ENCODE peak calls at places on chromosomes 5 and 9, in seven cellular contexts. N, G, X, K, T, S and R are unnamed samples.

GRCh38 chr5:143635888-143636287 is 176.1 kb upstream of the HMHB1 start:
- DNase-seq in X (no peak), G (peak), T (no peak), S (no peak), K (no peak), N (no peak), R (no peak)

GRCh38 chr5:134851307-134851923 is 5.6 kb downstream of the C5orf24 start:
- DNase-seq in N (peak), X (no peak), K (no peak), T (no peak), S (no peak), G (peak), R (peak)

GRCh38 chr5:107251151-107251550 is 419.6 kb downstream of the EFNA5 start:
- DNase-seq in S (no peak), T (no peak), G (no peak), K (no peak), N (no peak), X (no peak), R (no peak)

GRCh38 chr5:99004960-99005359 is 76.2 kb upstream of the CHD1 start:
- DNase-seq in S (no peak), N (no peak), K (no peak), X (no peak), G (no peak), T (peak), R (peak)

GRCh38 chr5:122896598-122897282 is 51.3 kb downstream of the SNX24 start:
- DNase-seq in X (no peak), N (no peak), G (peak), K (peak), T (no peak), S (peak), R (peak)

GRCh38 chr5:76393035-76393680 is 9.9 kb upstream of the IQGAP2 start:
- DNase-seq in T (peak), X (no peak), S (no peak), G (no peak), N (no peak), K (no peak), R (no peak)

GRCh38 chr9:131739192-131739961 is 499 bp downstream of the RAPGEF1 start:
- DNase-seq in N (no peak), T (no peak), X (no peak), S (peak), G (no peak), K (peak), R (no peak)

GRCh38 chr5:167587768-167588167 is 703.7 kb upstream of the WWC1 start:
- DNase-seq in N (no peak), T (no peak), S (peak), X (no peak), K (no peak), G (no peak), R (peak)

GRCh38 chr5:120546922-120547321 is 82.8 kb downstream of the PRR16 start:
- DNase-seq in G (no peak), N (no peak), K (no peak), S (no peak), X (no peak), T (no peak), R (no peak)

GRCh38 chr5:111507276-111507675 is 5.1 kb downstream of the STARD4 start:
- DNase-seq in T (no peak), X (no peak), N (no peak), S (no peak), G (no peak), K (no peak), R (no peak)

GRCh38 chr5:174356536-174356935 is 311.0 kb downstream of the NSG2 start:
- DNase-seq in S (no peak), X (no peak), K (no peak), N (no peak), G (no peak), T (no peak), R (no peak)

GRCh38 chr9:19976226-19976625 is 187.4 kb upstream of the SLC24A2 start:
- DNase-seq in X (no peak), G (no peak), N (peak), S (no peak), T (no peak), K (no peak), R (no peak)

GRCh38 chr5:93578813-93579560 is 2.0 kb downstream of the NR2F1-AS1 start:
- DNase-seq in K (no peak), T (no peak), X (no peak), G (peak), N (no peak), S (no peak), R (no peak)

GRCh38 chr9:123482295-123482970 is 126.4 kb downstream of the CRB2 start:
- DNase-seq in X (no peak), T (no peak), G (no peak), N (no peak), K (no peak), S (no peak), R (no peak)

GRCh38 chr5:137890850-137891249 is 1.6 kb downstream of the PKD2L2 start:
- DNase-seq in X (no peak), T (no peak), S (peak), N (no peak), K (no peak), G (no peak), R (no peak)

GRCh38 chr9:37005517-37006140 is 28.4 kb downstream of the PAX5 start:
- DNase-seq in X (no peak), K (no peak), G (no peak), S (no peak), N (no peak), T (no peak), R (no peak)

GRCh38 chr5:14753947-14754346 is 89.4 kb downstream of the OTULIN start:
- DNase-seq in S (no peak), T (no peak), N (no peak), K (no peak), X (no peak), G (no peak), R (no peak)

GRCh38 chr9:3968891-3969290 is 331.0 kb downstream of the GLIS3 start:
- DNase-seq in X (no peak), G (peak), T (no peak), S (no peak), N (peak), K (no peak), R (no peak)

GRCh38 chr5:172775326-172776234 is 4.6 kb upstream of the DUSP1 start:
- DNase-seq in K (no peak), G (peak), N (no peak), S (peak), X (no peak), T (no peak), R (peak)

GRCh38 chr5:145764325-145764724 is 70.8 kb downstream of the PRELID2 start:
- DNase-seq in K (no peak), G (no peak), S (no peak), X (no peak), N (no peak), T (no peak), R (no peak)

GRCh38 chr9:69811329-69811989 is 9.2 kb upstream of the CFAP95 start:
- DNase-seq in X (no peak), T (no peak), K (no peak), S (no peak), N (no peak), G (no peak), R (no peak)

GRCh38 chr9:35842795-35843194 is 13.8 kb downstream of the TMEM8B start:
- DNase-seq in K (peak), T (no peak), G (no peak), X (no peak), N (no peak), S (no peak), R (no peak)

GRCh38 chr9:36835271-36835996 is 198.6 kb downstream of the PAX5 start:
- DNase-seq in N (no peak), K (no peak), S (no peak), X (no peak), G (no peak), T (no peak), R (no peak)

GRCh38 chr5:39547548-39548154 is 122.9 kb upstream of the DAB2 start:
- DNase-seq in T (no peak), G (peak), K (peak), X (no peak), S (peak), N (no peak), R (peak)

DNA sequence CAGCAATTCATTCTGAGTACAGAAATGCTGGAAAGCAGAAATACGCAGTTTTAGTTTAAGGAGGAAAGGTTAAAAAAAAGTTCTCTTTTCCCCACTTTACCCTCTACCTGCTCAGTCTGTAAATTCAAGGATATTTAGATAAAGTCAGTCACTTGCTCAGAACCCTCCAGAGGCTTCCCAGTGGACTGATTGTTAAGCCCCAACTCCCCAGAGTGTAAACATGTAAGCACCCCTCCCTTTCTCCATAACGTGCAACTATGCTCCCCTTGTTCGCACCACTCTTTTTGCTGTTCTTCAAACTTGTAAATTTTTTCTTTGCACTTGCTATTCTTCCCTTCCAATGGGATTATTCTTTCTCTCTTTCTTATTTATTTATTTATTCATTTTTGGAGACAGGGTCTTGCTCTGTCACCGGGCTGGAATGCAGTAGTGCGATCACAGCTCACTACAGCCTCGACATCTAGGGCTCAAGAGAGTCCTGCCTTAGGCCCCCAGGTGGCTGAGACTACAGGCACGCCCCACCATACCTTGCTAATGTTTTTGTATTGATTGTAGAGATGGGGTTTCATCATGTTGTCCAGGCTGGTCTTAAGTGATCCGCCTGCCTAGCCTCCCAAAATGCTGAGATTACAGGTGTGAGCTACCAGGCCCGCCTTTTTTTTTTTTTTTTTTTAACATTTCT is 32.5 kb upstream of the ERBIN start:
- DNase-seq in S (no peak), X (no peak), G (no peak), K (no peak), T (no peak), N (no peak), R (no peak)
- TF ChIP-seq CTCF in S (no peak), X (no peak), G (no peak), K (no peak), T (no peak), N (no peak), R (no peak)

DNA sequence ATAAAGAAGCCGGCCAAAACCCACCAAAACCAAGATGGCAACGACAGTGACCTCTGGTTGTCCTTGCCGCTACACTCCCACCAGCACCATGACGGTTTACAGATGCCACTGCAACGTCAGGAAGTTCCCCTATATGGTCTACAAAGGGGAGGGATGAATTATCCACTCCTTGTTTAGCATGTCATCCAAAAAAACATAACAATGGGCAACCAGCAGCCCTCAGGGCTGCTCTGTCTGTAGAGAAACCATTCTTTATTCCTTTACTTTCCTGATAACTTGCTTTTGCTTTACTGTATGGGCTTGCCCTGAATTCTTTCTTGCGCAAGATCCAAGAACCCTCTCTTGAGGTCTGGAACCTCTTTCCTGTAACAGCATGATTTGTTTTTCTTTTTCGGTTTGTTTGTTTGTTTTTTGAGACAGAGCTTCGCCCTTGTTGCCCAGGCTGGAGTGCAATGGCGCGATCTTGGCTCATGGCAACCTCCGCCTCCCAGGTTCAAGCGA is 2.0 kb upstream of the UAP1L1 start:
- DNase-seq in T (no peak), G (no peak), S (no peak), X (no peak), K (no peak), N (no peak), R (no peak)
- H3K27ac ChIP-seq in T (no peak), G (no peak), S (no peak), X (no peak), K (no peak), N (no peak), R (no peak)

DNA sequence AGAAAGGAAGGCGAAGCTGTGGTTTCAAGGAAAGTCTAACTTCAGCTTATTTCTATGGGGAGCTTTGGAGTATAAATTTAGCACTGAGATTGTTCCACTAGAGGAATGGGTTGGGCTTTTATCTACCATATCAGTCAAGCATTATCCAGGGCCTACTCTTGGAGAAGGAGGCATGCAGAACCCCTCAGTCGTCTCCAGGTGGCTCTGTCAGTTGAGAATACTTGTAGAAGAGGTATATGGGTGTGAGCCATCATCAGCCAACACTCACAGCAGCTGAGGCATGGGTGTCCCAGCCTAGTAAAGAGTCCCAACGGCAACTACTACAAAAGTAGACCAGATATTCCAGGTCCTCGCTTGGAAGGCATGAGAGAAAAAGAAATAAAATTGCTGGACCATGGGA is 548.5 kb upstream of the GRAMD2B start:
- DNase-seq in K (peak), T (no peak), G (no peak), N (no peak), X (no peak), S (no peak), R (no peak)
- TF ChIP-seq CTCF in K (no peak), T (no peak), G (no peak), N (no peak), X (no peak), S (no peak), R (peak)

GRCh38 chr9:120310035-120310434 is 269.9 kb downstream of the CDK5RAP2 start:
- DNase-seq in X (no peak), S (no peak), G (no peak), T (no peak), N (no peak), K (no peak), R (no peak)
- H3K27ac ChIP-seq in X (no peak), S (no peak), G (no peak), T (no peak), N (no peak), K (no peak), R (no peak)

GRCh38 chr5:488241-488640 is 36.0 kb downstream of the SLC9A3 start:
- DNase-seq in N (no peak), T (no peak), K (no peak), X (no peak), G (no peak), S (no peak), R (no peak)

GRCh38 chr5:491119-491855 is 33.0 kb downstream of the SLC9A3 start:
- DNase-seq in N (no peak), X (no peak), S (no peak), K (no peak), G (no peak), T (no peak), R (no peak)

GRCh38 chr5:488744-489688 is 35.2 kb downstream of the SLC9A3 start:
- DNase-seq in T (no peak), S (no peak), N (no peak), K (no peak), X (no peak), G (no peak), R (no peak)

GRCh38 chr5:490116-491094 is 33.8 kb downstream of the SLC9A3 start:
- DNase-seq in K (no peak), G (no peak), T (no peak), N (no peak), S (no peak), X (no peak), R (no peak)

GRCh38 chr5:489689-490080 is 34.6 kb downstream of the SLC9A3 start:
- DNase-seq in G (no peak), N (no peak), X (no peak), S (no peak), K (no peak), T (no peak), R (no peak)
- TF ChIP-seq CTCF in G (no peak), N (no peak), X (no peak), S (no peak), K (no peak), T (no peak), R (no peak)

DNA sequence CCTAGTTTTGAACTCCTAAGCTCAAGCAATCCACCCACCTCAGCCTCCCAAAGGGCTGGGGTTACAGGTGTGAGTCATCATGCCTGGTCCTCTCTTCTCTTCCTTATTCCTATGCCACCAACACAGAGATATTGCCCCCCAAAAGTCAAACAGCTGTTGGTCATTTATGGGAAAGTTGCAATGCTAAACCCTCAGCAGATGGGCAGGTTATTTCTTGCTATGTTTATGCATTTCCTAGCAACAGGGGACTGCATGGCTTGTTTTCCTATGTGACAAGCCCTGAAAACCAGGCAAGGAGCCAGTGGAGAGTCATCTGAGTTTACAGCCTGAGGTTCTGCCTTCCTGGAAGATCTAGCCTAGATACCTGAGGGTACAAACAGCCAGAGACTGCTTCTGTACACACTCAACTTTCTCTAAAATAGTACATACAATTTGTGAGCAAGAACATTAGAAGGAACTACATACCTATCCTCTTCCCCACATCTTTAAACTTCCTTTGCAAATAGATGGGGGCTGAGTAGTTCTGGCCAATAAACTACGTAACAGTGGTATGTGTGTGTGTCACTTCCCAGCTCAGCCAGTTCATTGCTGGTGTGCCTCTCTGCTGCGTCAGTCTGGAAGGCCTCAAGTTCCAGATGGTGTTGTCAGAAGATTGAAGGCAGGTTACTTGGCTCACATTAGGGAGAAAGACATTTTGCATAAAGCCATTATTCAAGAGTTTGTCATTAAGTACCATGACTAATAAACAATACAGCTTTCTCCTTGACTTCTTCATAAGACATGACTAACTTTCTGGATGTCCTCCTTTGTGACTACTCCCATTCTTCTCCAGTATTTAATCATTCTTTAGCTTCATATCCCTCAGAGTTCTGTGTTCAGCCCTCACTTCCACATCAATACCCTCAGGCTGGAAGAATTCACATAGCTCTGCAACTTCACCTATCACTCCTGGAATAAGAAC is 65.3 kb downstream of the CSNK1A1 start:
- DNase-seq in T (no peak), S (peak), G (peak), X (no peak), N (peak), K (no peak), R (peak)
- H3K27ac ChIP-seq in T (no peak), S (peak), G (peak), X (no peak), N (peak), K (no peak), R (peak)

DNA sequence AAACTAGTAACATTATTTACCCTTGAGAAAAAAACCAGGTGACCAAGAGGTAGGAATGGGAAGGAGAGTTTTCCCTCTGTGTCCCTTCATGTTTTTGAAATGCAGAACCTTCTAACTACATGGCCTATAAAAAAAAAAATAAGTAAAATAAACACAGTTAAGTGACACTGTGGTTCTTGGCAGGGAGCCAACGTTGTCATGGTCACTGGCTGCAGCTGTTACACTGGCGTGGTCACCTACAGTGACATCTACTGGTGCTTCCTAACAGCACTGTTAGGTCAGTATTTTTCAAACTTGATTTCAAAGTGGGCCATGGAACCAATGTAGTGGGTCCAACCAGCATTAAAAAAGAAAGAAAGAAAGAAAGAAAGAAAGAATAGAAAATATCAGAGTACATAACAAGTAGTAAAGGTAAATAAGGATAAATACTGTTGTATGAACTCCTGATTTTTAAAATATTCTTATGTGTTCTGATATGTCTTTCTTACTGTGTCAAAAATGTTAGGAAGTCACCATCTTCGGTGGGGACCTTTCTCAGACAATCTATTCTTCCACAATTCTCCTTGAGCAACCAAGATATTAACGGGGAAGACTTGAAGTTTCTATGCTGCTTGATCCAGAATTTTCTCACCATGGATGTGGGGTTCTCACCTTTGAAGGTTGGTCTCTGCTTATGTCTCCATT is 59.1 kb upstream of the PJA2 start:
- DNase-seq in T (peak), X (peak), N (peak), K (peak), S (peak), G (peak), R (peak)
- TF ChIP-seq CTCF in T (no peak), X (peak), N (peak), K (peak), S (peak), G (peak), R (peak)

DNA sequence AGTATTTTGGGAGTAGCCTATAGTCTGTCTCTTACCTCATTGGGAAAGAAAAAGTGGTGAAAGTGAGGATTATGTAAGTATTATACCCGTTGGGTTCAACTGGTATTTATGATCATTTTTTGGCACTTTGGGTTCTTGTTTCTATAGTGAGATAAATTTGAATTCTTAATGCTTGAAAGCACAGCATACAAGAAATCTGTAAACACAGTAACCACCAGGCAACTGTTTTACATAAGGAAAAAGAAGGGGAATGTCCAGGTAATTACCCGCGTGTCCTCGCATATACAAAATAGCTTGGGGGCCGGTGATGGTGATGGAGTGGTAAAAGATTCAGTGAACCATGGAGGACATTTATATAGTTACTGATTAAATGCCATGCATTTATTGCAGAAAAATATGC is 60.5 kb downstream of the BASP1 start:
- DNase-seq in N (no peak), T (no peak), S (no peak), X (no peak), K (no peak), G (no peak), R (no peak)
- H3K27ac ChIP-seq in N (no peak), T (no peak), S (no peak), X (no peak), K (no peak), G (no peak), R (no peak)